ENCODE peak calls at places on chromosomes 4 and X, in seven cellular contexts. L is right lobe of liver, O is tibial artery, N is endodermal cell, W is cardiac muscle cell, I is colonic mucosa, V is A549. M is an unnamed sample. For H3K4me1, the result is how much of the 10 kb centered on the place peaks cover.

GRCh38 chrX:51798701-51799100 is 55.5 kb downstream of the GSPT2 start:
- DNase-seq in N (no peak), W (no peak), V (no peak), L (no peak), I (no peak), O (no peak), M (no peak)

GRCh38 chrX:114584983-114585842 is 1.3 kb downstream of the HTR2C start:
- DNase-seq in O (no peak), W (no peak), V (no peak), N (no peak), I (no peak), L (no peak), M (no peak)

GRCh38 chr4:149347139-149347538 is 468.5 kb downstream of the IQCM start:
- DNase-seq in N (no peak), W (peak), O (no peak), L (no peak), V (no peak), I (no peak), M (no peak)

GRCh38 chrX:3177851-3178250 is 136.6 kb downstream of the ARSF start:
- DNase-seq in O (no peak), I (no peak), N (no peak), V (no peak), L (no peak), W (peak), M (no peak)

GRCh38 chrX:16479206-16479869 is 170.6 kb upstream of the S100G start:
- DNase-seq in W (no peak), N (no peak), V (peak), L (no peak), I (no peak), O (no peak), M (no peak)

GRCh38 chr4:41981456-41981855 is at the start of gene DCAF4L1:
- DNase-seq in L (no peak), V (no peak), W (no peak), I (no peak), N (no peak), O (no peak), M (no peak)

GRCh38 chr4:106034205-106034604 is 138.9 kb downstream of the NPNT start:
- DNase-seq in W (peak), O (no peak), L (no peak), N (no peak), V (no peak), I (no peak), M (no peak)

GRCh38 chr4:8341691-8342090 is 72.1 kb downstream of the HTRA3 start:
- DNase-seq in L (no peak), W (peak), V (no peak), O (no peak), N (peak), I (no peak), M (peak)

GRCh38 chr4:185190001-185190856 is 13.6 kb downstream of the CFAP97 start:
- DNase-seq in I (no peak), V (no peak), N (no peak), L (no peak), O (no peak), W (no peak), M (no peak)

GRCh38 chr4:74092957-74093356 is 6.0 kb downstream of the CXCL2 start:
- DNase-seq in V (no peak), L (no peak), W (peak), O (no peak), N (no peak), I (no peak), M (no peak)

DNA sequence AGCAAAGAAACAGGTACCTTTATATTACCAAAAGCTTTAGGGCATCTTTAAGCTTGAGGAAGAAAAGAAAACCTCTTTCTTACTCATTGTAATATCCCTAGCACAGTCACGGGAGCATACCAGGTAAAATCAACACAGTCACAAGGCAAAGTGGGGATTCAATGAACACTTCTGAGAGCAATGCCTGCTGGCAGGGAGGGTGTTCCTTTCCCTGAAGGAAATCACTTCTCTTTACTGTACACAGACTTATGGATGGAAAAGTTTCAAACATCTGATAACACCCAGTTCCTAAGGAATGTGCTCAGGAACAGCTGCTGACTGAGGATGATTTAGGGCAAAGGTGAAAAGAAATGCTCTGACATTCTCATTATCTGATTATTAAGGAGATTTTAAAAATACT is 94.8 kb downstream of the MAML3 start:
- DNase-seq in L (no peak), I (no peak), W (peak), V (peak), N (no peak), O (no peak), M (no peak)
- H3K4me1 ChIP-seq in L (under half), I (under half), W (under half), V (half or more), N (under half), O (under half), M (under half)

GRCh38 chrX:150366951-150367545 is 3.9 kb downstream of the MAMLD1 start:
- DNase-seq in V (peak), W (peak), O (no peak), I (no peak), N (no peak), L (no peak), M (no peak)
- H3K27ac ChIP-seq in V (peak), W (no peak), O (peak), I (peak), N (no peak), L (no peak), M (no peak)

DNA sequence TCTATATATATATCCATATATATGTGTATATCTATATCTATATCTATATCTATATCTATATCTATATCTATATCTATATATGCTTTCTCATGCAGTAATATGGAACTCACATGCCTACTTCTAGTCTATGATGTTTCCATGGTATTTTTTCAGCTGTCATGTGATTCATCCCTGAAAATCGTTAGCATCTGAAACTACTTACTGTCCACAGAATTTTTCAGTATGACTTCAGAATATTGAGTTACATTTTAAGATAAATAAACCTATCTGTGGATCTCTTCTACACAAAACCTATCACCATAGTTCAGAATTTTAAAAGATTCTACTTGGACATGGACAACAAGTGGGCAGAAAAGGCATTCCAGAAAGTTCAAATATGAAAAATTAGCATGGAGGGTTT is 855.1 kb upstream of the INTU start:
- DNase-seq in V (no peak), L (no peak), I (no peak), W (peak), N (no peak), O (no peak), M (no peak)
- H3K4me1 ChIP-seq in V (under half), L (under half), I (under half), W (under half), N (under half), O (under half), M (under half)

DNA sequence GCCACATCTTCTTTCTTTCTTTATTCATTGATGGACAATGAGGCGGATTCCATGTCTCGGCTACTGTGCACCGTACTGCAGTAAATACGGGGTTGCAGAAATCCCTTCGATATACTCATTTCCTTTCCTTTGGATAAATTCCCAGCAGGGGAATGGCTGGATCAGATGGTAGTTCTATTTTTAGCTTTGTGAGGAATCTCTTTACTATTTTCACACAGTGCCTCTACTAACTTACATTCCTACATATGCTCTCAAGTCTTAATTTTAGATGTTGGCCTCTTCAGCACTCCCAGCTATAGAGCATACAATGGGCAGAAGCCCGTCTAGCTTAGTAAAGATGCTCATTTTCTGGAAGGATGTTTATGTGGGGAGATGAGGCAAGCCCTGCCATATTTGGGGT is 317.4 kb downstream of the ASMT start:
- DNase-seq in V (no peak), N (no peak), I (no peak), O (no peak), L (no peak), W (peak), M (no peak)
- H3K27ac ChIP-seq in V (no peak), N (no peak), I (no peak), O (no peak), L (no peak), W (peak), M (no peak)